ENCODE peak calls at places on chromosomes 2 and 18, in nine cellular contexts. One of them, this sample, is unnamed.
A peak's percentile ranks its signal among the peaks of the same experiment; 100 is the strongest.

GRCh38 chr2:214782671-214783070 is 26.8 kb downstream of the BARD1 start:
- DNase-seq in GM04503: no peak
- DNase-seq in cardiac fibroblast: no peak
- DNase-seq in hypothalamus: no peak
- DNase-seq in AG04449: no peak
- DNase-seq in right lobe of liver: no peak
- DNase-seq in T-helper 9 cell: no peak
- DNase-seq in MV-4-11: no peak
- DNase-seq in EL: no peak
- DNase-seq in this sample: no peak

GRCh38 chr2:127453013-127453391 is 34.8 kb downstream of the PROC start:
- DNase-seq in MV-4-11: no peak
- DNase-seq in hypothalamus: no peak
- DNase-seq in T-helper 9 cell: no peak
- DNase-seq in EL: no peak
- DNase-seq in AG04449: no peak
- DNase-seq in right lobe of liver: no peak
- DNase-seq in GM04503: no peak
- DNase-seq in cardiac fibroblast: no peak
- DNase-seq in this sample: no peak

GRCh38 chr2:37683926-37684780 is 12.7 kb upstream of the CDC42EP3 start:
- DNase-seq in T-helper 9 cell: no peak
- DNase-seq in right lobe of liver: no peak
- DNase-seq in MV-4-11: peak; percentile 69
- DNase-seq in cardiac fibroblast: peak; percentile 51
- DNase-seq in AG04449: no peak
- DNase-seq in GM04503: no peak
- DNase-seq in EL: no peak
- DNase-seq in hypothalamus: no peak
- DNase-seq in this sample: peak; percentile 44

GRCh38 chr2:228703099-228703498 is 521.6 kb upstream of the SPHKAP start:
- DNase-seq in cardiac fibroblast: no peak
- DNase-seq in EL: no peak
- DNase-seq in MV-4-11: no peak
- DNase-seq in hypothalamus: no peak
- DNase-seq in T-helper 9 cell: no peak
- DNase-seq in GM04503: no peak
- DNase-seq in right lobe of liver: no peak
- DNase-seq in AG04449: no peak
- DNase-seq in this sample: no peak

GRCh38 chr2:152421521-152422367 is 86.8 kb downstream of the FMNL2 start:
- DNase-seq in EL: peak; percentile 98
- DNase-seq in GM04503: peak; percentile 88
- DNase-seq in MV-4-11: peak; percentile 94
- DNase-seq in AG04449: peak; percentile 94
- DNase-seq in cardiac fibroblast: peak; percentile 99
- DNase-seq in hypothalamus: no peak
- DNase-seq in T-helper 9 cell: no peak
- DNase-seq in right lobe of liver: no peak
- DNase-seq in this sample: peak; percentile 99

GRCh38 chr18:20971886-20972267 is 139.7 kb downstream of the ROCK1 start:
- DNase-seq in MV-4-11: peak; percentile 25
- DNase-seq in cardiac fibroblast: peak; percentile 62
- DNase-seq in hypothalamus: no peak
- DNase-seq in T-helper 9 cell: no peak
- DNase-seq in GM04503: no peak
- DNase-seq in EL: peak; percentile 48
- DNase-seq in AG04449: no peak
- DNase-seq in right lobe of liver: no peak
- DNase-seq in this sample: peak; percentile 55

GRCh38 chr2:58762176-58762781 is 521.2 kb upstream of the FANCL start:
- DNase-seq in right lobe of liver: peak; percentile 25
- DNase-seq in MV-4-11: peak; percentile 67
- DNase-seq in GM04503: peak; percentile 26
- DNase-seq in EL: peak; percentile 69
- DNase-seq in hypothalamus: peak; percentile 10
- DNase-seq in AG04449: peak; percentile 23
- DNase-seq in cardiac fibroblast: peak; percentile 44
- DNase-seq in T-helper 9 cell: no peak
- DNase-seq in this sample: peak; percentile 62

GRCh38 chr2:108169982-108170625 is 69.7 kb upstream of the SULT1C3 start:
- DNase-seq in right lobe of liver: no peak
- DNase-seq in AG04449: no peak
- DNase-seq in GM04503: no peak
- DNase-seq in hypothalamus: no peak
- DNase-seq in EL: peak; percentile 25
- DNase-seq in MV-4-11: no peak
- DNase-seq in T-helper 9 cell: no peak
- DNase-seq in cardiac fibroblast: peak; percentile 46
- DNase-seq in this sample: peak; percentile 53

GRCh38 chr2:40209728-40210127 is 242.2 kb downstream of the SLC8A1 start:
- DNase-seq in EL: no peak
- DNase-seq in GM04503: no peak
- DNase-seq in T-helper 9 cell: no peak
- DNase-seq in AG04449: no peak
- DNase-seq in right lobe of liver: no peak
- DNase-seq in MV-4-11: no peak
- DNase-seq in cardiac fibroblast: no peak
- DNase-seq in hypothalamus: no peak
- DNase-seq in this sample: no peak

GRCh38 chr18:2337552-2338141 is 233.7 kb downstream of the METTL4 start:
- DNase-seq in GM04503: no peak
- DNase-seq in right lobe of liver: no peak
- DNase-seq in MV-4-11: no peak
- DNase-seq in T-helper 9 cell: peak; percentile 35
- DNase-seq in EL: peak; percentile 41
- DNase-seq in cardiac fibroblast: peak; percentile 61
- DNase-seq in AG04449: no peak
- DNase-seq in hypothalamus: no peak
- DNase-seq in this sample: no peak

GRCh38 chr2:182318466-182319309 is 108.1 kb downstream of the PDE1A start:
- DNase-seq in cardiac fibroblast: peak; percentile 42
- DNase-seq in hypothalamus: no peak
- DNase-seq in T-helper 9 cell: no peak
- DNase-seq in AG04449: no peak
- DNase-seq in GM04503: no peak
- DNase-seq in MV-4-11: no peak
- DNase-seq in right lobe of liver: no peak
- DNase-seq in EL: peak; percentile 24
- DNase-seq in this sample: no peak

This sample was measured in Kasumi-1.